ENCODE peak calls at places on chromosome 9, in seven cellular contexts. Y is psoas muscle, I is posterior vena cava, M is neuronal stem cell, T is anterior cingulate cortex, P is HTR-8/SVneo, D is mucosa of gallbladder. Q is an unnamed sample.

GRCh38 chr9:76394896-76395244 is 644 bp upstream of the RFK start:
- DNase-seq in P (no peak), D (peak), I (peak), M (no peak), Y (peak), T (no peak), Q (peak)

GRCh38 chr9:113590991-113591898 is 127.7 kb downstream of the RGS3 start:
- DNase-seq in D (peak), I (peak), T (peak), P (peak), M (peak), Y (peak), Q (peak)

GRCh38 chr9:110214090-110214489 is 6.1 kb upstream of the C9orf152 start:
- DNase-seq in Y (no peak), P (no peak), T (no peak), D (no peak), I (no peak), M (no peak), Q (no peak)

GRCh38 chr9:115015018-115015635 is 84.7 kb upstream of the TNFSF8 start:
- DNase-seq in M (peak), P (peak), T (no peak), D (no peak), I (no peak), Y (no peak), Q (no peak)

GRCh38 chr9:135707449-135708138 is 5.6 kb downstream of the KCNT1 start:
- DNase-seq in I (no peak), T (no peak), P (no peak), D (no peak), M (no peak), Y (no peak), Q (no peak)

GRCh38 chr9:3189113-3189861 is 336.5 kb downstream of the RFX3 start:
- DNase-seq in M (no peak), I (no peak), Y (no peak), P (no peak), D (no peak), T (no peak), Q (no peak)

GRCh38 chr9:73412874-73413273 is 261.2 kb downstream of the ANXA1 start:
- DNase-seq in P (no peak), Y (no peak), I (no peak), T (no peak), M (no peak), D (no peak), Q (no peak)

GRCh38 chr9:111250836-111251452 is 79.1 kb downstream of the OR2K2 start:
- DNase-seq in I (no peak), Y (no peak), D (no peak), M (no peak), P (no peak), T (no peak), Q (no peak)

GRCh38 chr9:81289622-81290021 is 399.7 kb downstream of the TLE1 start:
- DNase-seq in Y (no peak), T (no peak), D (no peak), P (no peak), I (no peak), M (no peak), Q (no peak)

GRCh38 chr9:92245005-92245797 is 48.3 kb downstream of the IARS1 start:
- DNase-seq in P (peak), M (no peak), D (no peak), I (no peak), T (no peak), Y (no peak), Q (no peak)

GRCh38 chr9:9102295-9102694 is 1302.7 kb upstream of the DMAC1 start:
- DNase-seq in T (no peak), P (no peak), Y (no peak), M (no peak), D (no peak), I (no peak), Q (no peak)

GRCh38 chr9:109378316-109378715 is 57.5 kb upstream of the EPB41L4B start:
- DNase-seq in P (no peak), T (no peak), D (no peak), Y (no peak), M (no peak), I (no peak), Q (peak)

GRCh38 chr9:136910197-136910900 is 24.0 kb downstream of the TRAF2 start:
- DNase-seq in P (no peak), M (no peak), Y (no peak), D (no peak), I (no peak), T (no peak), Q (no peak)

GRCh38 chr9:91378695-91379127 is 17.0 kb upstream of the AUH start:
- DNase-seq in I (no peak), M (no peak), T (no peak), Y (no peak), D (no peak), P (no peak), Q (no peak)

GRCh38 chr9:89786650-89787049 is 181.8 kb downstream of the GADD45G start:
- DNase-seq in M (no peak), I (no peak), Y (no peak), T (no peak), D (peak), P (no peak), Q (no peak)

GRCh38 chr9:130200038-130200979 is 28.1 kb downstream of the NCS1 start:
- DNase-seq in P (no peak), T (no peak), I (no peak), M (no peak), Y (no peak), D (no peak), Q (no peak)

GRCh38 chr9:86943223-86943870 is 4.0 kb downstream of the GAS1 start:
- DNase-seq in P (no peak), T (no peak), I (no peak), M (no peak), D (peak), Y (peak), Q (peak)

GRCh38 chr9:37005517-37006140 is 28.4 kb downstream of the PAX5 start:
- DNase-seq in Y (no peak), D (no peak), P (no peak), M (no peak), T (no peak), I (no peak), Q (no peak)

GRCh38 chr9:82376677-82377232 is 388.2 kb downstream of the SPATA31D1 start:
- DNase-seq in P (no peak), I (no peak), M (no peak), D (no peak), Y (no peak), T (no peak), Q (no peak)

GRCh38 chr9:125110464-125110863 is 32.9 kb downstream of the SCAI start:
- DNase-seq in I (no peak), T (no peak), D (no peak), Y (no peak), P (no peak), M (no peak), Q (no peak)

GRCh38 chr9:34328500-34328982 is 527 bp downstream of the KIF24 start:
- DNase-seq in P (no peak), Y (no peak), T (no peak), M (no peak), D (no peak), I (no peak), Q (no peak)

GRCh38 chr9:130308081-130308571 is 42.6 kb downstream of the HMCN2 start:
- DNase-seq in P (no peak), Y (peak), M (no peak), T (no peak), D (no peak), I (no peak), Q (no peak)

GRCh38 chr9:86943871-86944240 is 3.5 kb downstream of the GAS1 start:
- DNase-seq in I (no peak), Y (peak), T (no peak), M (no peak), P (no peak), D (no peak), Q (no peak)

GRCh38 chr9:10704720-10705119 is 91.9 kb upstream of the PTPRD start:
- DNase-seq in M (no peak), T (no peak), Y (no peak), D (no peak), P (no peak), I (no peak), Q (no peak)

GRCh38 chr9:130220351-130220750 is 45.2 kb upstream of the HMCN2 start:
- DNase-seq in D (peak), T (no peak), I (peak), Y (no peak), M (no peak), P (no peak), Q (no peak)

GRCh38 chr9:80359291-80359690 is 787.5 kb downstream of the TLE4 start:
- DNase-seq in M (no peak), T (no peak), D (no peak), I (no peak), Y (no peak), P (no peak), Q (no peak)

GRCh38 chr9:81669011-81669739 is 20.2 kb downstream of the TLE1 start:
- DNase-seq in T (no peak), P (no peak), I (no peak), M (no peak), Y (no peak), D (no peak), Q (no peak)

GRCh38 chr9:5767968-5768932 is 64.7 kb downstream of the ERMP1 start:
- DNase-seq in D (no peak), M (no peak), P (no peak), T (no peak), I (no peak), Y (no peak), Q (no peak)

GRCh38 chr9:83231039-83231438 is 168.1 kb upstream of the RASEF start:
- DNase-seq in M (no peak), P (no peak), T (no peak), Y (no peak), I (no peak), D (no peak), Q (no peak)

GRCh38 chr9:32942755-32943460 is 58.5 kb downstream of the APTX start:
- DNase-seq in M (no peak), T (no peak), P (no peak), I (no peak), D (no peak), Y (no peak), Q (no peak)

GRCh38 chr9:88481933-88482332 is 53.0 kb upstream of the NXNL2 start:
- DNase-seq in D (no peak), I (no peak), T (no peak), M (no peak), Y (no peak), P (no peak), Q (no peak)

GRCh38 chr9:128341435-128341849 is 1.1 kb downstream of the SLC27A4 start:
- DNase-seq in M (no peak), Y (peak), I (no peak), P (peak), T (peak), D (peak), Q (peak)

GRCh38 chr9:105007143-105007542 is 79.2 kb upstream of the ABCA1 start:
- DNase-seq in Y (no peak), I (no peak), T (no peak), P (peak), D (peak), M (no peak), Q (peak)

GRCh38 chr9:125439434-125440272 is 178.0 kb downstream of the GAPVD1 start:
- DNase-seq in Y (no peak), T (no peak), D (no peak), P (no peak), M (no peak), I (peak), Q (no peak)

GRCh38 chr9:77421506-77422265 is 226.4 kb downstream of the GNA14 start:
- DNase-seq in M (no peak), Y (no peak), P (no peak), T (no peak), I (no peak), D (no peak), Q (no peak)

GRCh38 chr9:105046907-105047651 is 119.1 kb upstream of the ABCA1 start:
- DNase-seq in T (no peak), I (no peak), D (no peak), M (no peak), Y (no peak), P (no peak), Q (no peak)

GRCh38 chr9:2414465-2414864 is 207.1 kb upstream of the VLDLR start:
- DNase-seq in M (no peak), D (no peak), T (no peak), Y (no peak), P (no peak), I (no peak), Q (no peak)

GRCh38 chr9:111148994-111149759 is 110.9 kb upstream of the LPAR1 start:
- DNase-seq in P (no peak), M (no peak), T (no peak), D (no peak), Y (peak), I (no peak), Q (no peak)

GRCh38 chr9:12141422-12141821 is 551.8 kb upstream of the TYRP1 start:
- DNase-seq in P (no peak), T (no peak), Y (no peak), M (no peak), I (no peak), D (no peak), Q (no peak)

GRCh38 chr9:2559212-2560152 is 62.1 kb upstream of the VLDLR start:
- DNase-seq in T (peak), M (no peak), Y (peak), P (peak), D (peak), I (peak), Q (peak)

Q was measured in sigmoid colon.